ENCODE peak calls at places on chromosomes 7 and 10, in seven cellular contexts. K, U, O, Q, X, Y and B are unnamed samples.

GRCh38 chr10:127123626-127124025 is 72.8 kb downstream of the INSYN2A start:
- DNase-seq in X (no peak), Q (no peak), K (peak; percentile 6), U (no peak), O (peak; percentile 11), Y (no peak), B (no peak)

GRCh38 chr10:77230194-77230593 is 407.4 kb downstream of the KCNMA1 start:
- DNase-seq in Y (no peak), Q (no peak), O (peak; percentile 42), U (no peak), K (peak; percentile 66), X (no peak), B (no peak)

GRCh38 chr10:43074409-43074808 is 2.5 kb upstream of the RET start:
- DNase-seq in U (no peak), Y (no peak), X (no peak), K (no peak), Q (no peak), O (no peak), B (no peak)

GRCh38 chr10:112210672-112211071 is 27.1 kb upstream of the GPAM start:
- DNase-seq in O (no peak), Q (no peak), K (no peak), Y (no peak), U (no peak), X (no peak), B (no peak)

GRCh38 chr10:1266033-1266802 is 210.0 kb downstream of the WDR37 start:
- DNase-seq in K (no peak), X (no peak), Q (no peak), O (no peak), Y (no peak), U (no peak), B (no peak)

GRCh38 chr7:10708447-10708846 is 265.2 kb upstream of the PHF14 start:
- DNase-seq in U (peak; percentile 17), Q (no peak), O (peak; percentile 19), Y (no peak), X (no peak), K (no peak), B (no peak)

GRCh38 chr10:33749042-33749441 is 414.6 kb upstream of the NRP1 start:
- DNase-seq in Q (no peak), Y (no peak), K (peak; percentile 32), X (no peak), U (no peak), O (peak; percentile 41), B (no peak)

GRCh38 chr7:151133266-151133985 is 34.1 kb downstream of the GBX1 start:
- DNase-seq in X (no peak), Y (no peak), U (no peak), K (no peak), Q (no peak), O (no peak), B (no peak)

GRCh38 chr10:49441488-49442476 is 45.9 kb upstream of the DRGX start:
- DNase-seq in U (no peak), O (peak; percentile 5), Q (no peak), K (no peak), X (no peak), Y (no peak), B (peak; percentile 5)

GRCh38 chr10:70328018-70328417 is 44.2 kb upstream of the NPFFR1 start:
- DNase-seq in U (no peak), K (no peak), Q (no peak), Y (no peak), O (no peak), X (no peak), B (no peak)

GRCh38 chr7:81036041-81036440 is 117.2 kb upstream of the SEMA3C start:
- DNase-seq in K (no peak), Q (no peak), U (no peak), O (peak; percentile 26), X (no peak), Y (no peak), B (no peak)

GRCh38 chr7:128174391-128174790 is 66.7 kb upstream of the LEP start:
- DNase-seq in U (no peak), Y (no peak), K (no peak), X (no peak), Q (no peak), O (no peak), B (no peak)

GRCh38 chr10:105243381-105243780 is 602.3 kb downstream of the SORCS3 start:
- DNase-seq in O (no peak), Q (no peak), X (no peak), U (no peak), K (no peak), Y (no peak), B (no peak)

GRCh38 chr7:133164444-133164843 is 82.6 kb upstream of the CHCHD3 start:
- DNase-seq in K (no peak), Y (no peak), Q (no peak), X (no peak), O (no peak), U (no peak), B (no peak)